ENCODE peak calls at places on chromosomes 5 and 9, in seven cellular contexts. X is cardiac muscle cell; E is substantia nigra; H is mesothelial cell of epicardium; R is activated CD4-positive, alpha-beta T cell treated with anti-CD3 and anti-CD28 coated beads, Interleukin-2, amount 50 U/mL, for 1 hour; Z is H54; W is cardiac fibroblast. I is an unnamed sample.

GRCh38 chr9:113184509-113184908 is 33.7 kb downstream of the SLC31A2 start:
- DNase-seq in Z (no peak), R (no peak), E (no peak), W (no peak), H (no peak), X (no peak), I (no peak)

GRCh38 chr5:41527201-41527779 is 16.9 kb upstream of the PLCXD3 start:
- DNase-seq in E (no peak), X (peak; percentile 99), Z (peak; percentile 37), R (no peak), H (no peak), W (peak; percentile 99), I (peak; percentile 93)

GRCh38 chr5:168477060-168477459 is 9.2 kb upstream of the RARS1 start:
- DNase-seq in Z (no peak), R (no peak), X (peak; percentile 93), E (no peak), W (peak; percentile 88), H (no peak), I (no peak)

GRCh38 chr5:42514759-42515158 is 91.5 kb downstream of the GHR start:
- DNase-seq in X (no peak), W (no peak), Z (no peak), H (no peak), R (no peak), E (no peak), I (peak; percentile 13)

GRCh38 chr9:98809311-98810105 is 2.0 kb downstream of the GALNT12 start:
- DNase-seq in R (no peak), E (no peak), X (peak; percentile 52), H (no peak), W (peak; percentile 33), Z (no peak), I (no peak)

GRCh38 chr9:70222354-70222753 is 36.4 kb upstream of the SMC5 start:
- DNase-seq in H (no peak), R (no peak), X (no peak), E (no peak), Z (no peak), W (no peak), I (no peak)

GRCh38 chr9:19840953-19841352 is 52.1 kb upstream of the SLC24A2 start:
- DNase-seq in W (no peak), X (no peak), R (no peak), E (no peak), H (no peak), Z (no peak), I (no peak)

GRCh38 chr9:116482740-116483139 is 204.4 kb upstream of the TRIM32 start:
- DNase-seq in H (no peak), X (no peak), Z (no peak), W (peak; percentile 76), E (peak; percentile 7), R (no peak), I (no peak)

GRCh38 chr5:79236970-79237734 is 1.2 kb downstream of the JMY start:
- DNase-seq in W (peak; percentile 44), E (peak; percentile 9), Z (no peak), X (peak; percentile 43), H (peak; percentile 28), R (peak; percentile 17), I (peak; percentile 35)

GRCh38 chr5:155727512-155728145 is 599.3 kb upstream of the SGCD start:
- DNase-seq in Z (no peak), E (no peak), R (no peak), W (no peak), H (no peak), X (no peak), I (no peak)

GRCh38 chr5:149697001-149697400 is 33.1 kb upstream of the PPARGC1B start:
- DNase-seq in W (peak; percentile 9), X (peak; percentile 16), E (no peak), H (no peak), Z (no peak), R (no peak), I (no peak)

GRCh38 chr9:126965541-126966428 is 51.2 kb downstream of the RALGPS1 start:
- DNase-seq in W (peak; percentile 81), X (peak; percentile 79), E (peak; percentile 38), Z (peak; percentile 71), H (no peak), R (peak; percentile 44), I (no peak)

GRCh38 chr9:137968235-137968634 is 90.7 kb downstream of the CACNA1B start:
- DNase-seq in X (no peak), R (no peak), H (no peak), Z (no peak), W (no peak), E (no peak), I (no peak)

GRCh38 chr5:68954618-68954910 is 139.2 kb upstream of the SLC30A5 start:
- DNase-seq in H (no peak), Z (no peak), R (no peak), E (no peak), X (no peak), W (no peak), I (no peak)